ENCODE peak calls at places on chromosomes 6 and 20, in four cellular contexts. R, C, Z and L are unnamed samples.
A peak's percentile ranks its signal among the peaks of the same experiment; 100 is the strongest.

GRCh38 chr20:58716476-58717277 is 24.1 kb downstream of the NPEPL1 start:
- DNase-seq in R (no peak), C (no peak), Z (no peak), L (no peak)

GRCh38 chr6:133512410-133513016 is 271.4 kb downstream of the EYA4 start:
- DNase-seq in Z (peak; percentile 62), R (peak; percentile 23), C (peak; percentile 36), L (no peak)

GRCh38 chr6:128336436-128337095 is 183.8 kb downstream of the PTPRK start:
- DNase-seq in R (no peak), Z (no peak), C (peak; percentile 48), L (no peak)

GRCh38 chr6:26249959-26250805 is 114.8 kb upstream of the BTN3A2 start:
- DNase-seq in R (peak; percentile 84), C (peak; percentile 75), Z (peak; percentile 81), L (no peak)

GRCh38 chr6:156994215-156995076 is 217.3 kb downstream of the ARID1B start:
- DNase-seq in C (no peak), Z (no peak), R (no peak), L (no peak)

GRCh38 chr20:10919549-10920140 is 245.8 kb upstream of the JAG1 start:
- DNase-seq in Z (no peak), R (no peak), C (peak; percentile 16), L (no peak)

GRCh38 chr6:73145690-73146089 is 79.6 kb downstream of the KHDC1L start:
- DNase-seq in Z (no peak), C (no peak), R (no peak), L (no peak)

GRCh38 chr20:1879369-1879768 is 15.8 kb upstream of the SIRPA start:
- DNase-seq in Z (no peak), R (no peak), C (no peak), L (no peak)

GRCh38 chr6:106347219-106347618 is 13.3 kb upstream of the CRYBG1 start:
- DNase-seq in R (no peak), Z (no peak), C (no peak), L (no peak)

GRCh38 chr6:136171207-136171606 is 78.9 kb downstream of the MTFR2 start:
- DNase-seq in Z (no peak), C (no peak), R (no peak), L (no peak)

GRCh38 chr6:66355471-66355870 is 648.4 kb upstream of the EYS start:
- DNase-seq in C (no peak), Z (no peak), R (no peak), L (no peak)

GRCh38 chr6:77124604-77125003 is 338.7 kb downstream of the HTR1B start:
- DNase-seq in R (no peak), Z (no peak), C (peak; percentile 30), L (no peak)

GRCh38 chr6:13863699-13864155 is 49.4 kb upstream of the MCUR1 start:
- DNase-seq in R (no peak), Z (no peak), C (no peak), L (no peak)

GRCh38 chr6:39411465-39411864 is 89.0 kb upstream of the KCNK16 start:
- DNase-seq in C (no peak), Z (no peak), R (no peak), L (no peak)

GRCh38 chr20:36320261-36320897 is 14.2 kb downstream of the DLGAP4 start:
- DNase-seq in C (no peak), Z (no peak), R (no peak), L (no peak)